ENCODE peak calls at places on chromosomes 6 and 20, in six cellular contexts. Z is activated naive CD4-positive, alpha-beta T cell treated with anti-CD3 and anti-CD28 coated beads for 36 hours; S is body of pancreas; D is trophoblast cell; V is gastrocnemius medialis; R is effector CD4-positive, alpha-beta T cell. P is an unnamed sample.

GRCh38 chr6:80356545-80356944 is 250.1 kb downstream of the BCKDHB start:
- DNase-seq in V (no peak), S (no peak), R (no peak), D (no peak), Z (no peak), P (no peak)

GRCh38 chr6:28597217-28597835 is 71.6 kb downstream of the GPX5 start:
- DNase-seq in Z (peak), D (peak), S (no peak), V (no peak), R (no peak), P (no peak)

GRCh38 chr6:26537846-26538571 is at the start of gene HMGN4:
- DNase-seq in D (peak), R (peak), S (peak), V (peak), Z (peak), P (peak)

GRCh38 chr6:7086488-7086887 is 21.3 kb upstream of the RREB1 start:
- DNase-seq in R (no peak), D (no peak), S (peak), V (peak), Z (peak), P (peak)

GRCh38 chr20:63265891-63266515 is 6.6 kb upstream of the ARFGAP1 start:
- DNase-seq in D (peak), R (no peak), Z (no peak), S (no peak), V (no peak), P (no peak)

GRCh38 chr6:81561731-81562130 is 190.8 kb downstream of the TENT5A start:
- DNase-seq in R (no peak), S (no peak), Z (no peak), D (no peak), V (no peak), P (no peak)

GRCh38 chr6:106448000-106448426 is 87.5 kb downstream of the CRYBG1 start:
- DNase-seq in V (no peak), D (no peak), S (peak), R (no peak), Z (peak), P (peak)

GRCh38 chr20:63635431-63636141 is 8.7 kb upstream of the GMEB2 start:
- DNase-seq in V (no peak), D (no peak), Z (peak), R (peak), S (peak), P (peak)

GRCh38 chr20:22504829-22505377 is 79.5 kb downstream of the FOXA2 start:
- DNase-seq in V (no peak), D (no peak), Z (no peak), S (no peak), R (no peak), P (no peak)

GRCh38 chr6:17130786-17131185 is 28.9 kb downstream of the STMND1 start:
- DNase-seq in Z (no peak), D (peak), R (no peak), V (no peak), S (no peak), P (no peak)

GRCh38 chr20:61724376-61724775 is 341.3 kb downstream of the TAF4 start:
- DNase-seq in Z (no peak), D (no peak), R (no peak), V (no peak), S (no peak), P (no peak)

GRCh38 chr20:19828233-19828632 is 70.2 kb downstream of the RIN2 start:
- DNase-seq in D (no peak), V (no peak), S (peak), R (no peak), Z (peak), P (peak)